ENCODE peak calls at places on chromosomes 2 and 18, in five cellular contexts. One of them, this sample, is unnamed.

GRCh38 chr2:65586516-65586915 is 154.1 kb upstream of the SPRED2 start:
- DNase-seq in HCT116: no peak
- DNase-seq in HepG2: no peak
- DNase-seq in SK-N-SH: no peak
- DNase-seq in GM12878: no peak
- DNase-seq in this sample: no peak

GRCh38 chr18:76503999-76504398 is 9.0 kb upstream of the ZNF516 start:
- DNase-seq in HCT116: no peak
- DNase-seq in HepG2: no peak
- DNase-seq in SK-N-SH: no peak
- DNase-seq in GM12878: no peak
- DNase-seq in this sample: no peak

GRCh38 chr18:63834471-63835113 is 52.9 kb upstream of the SERPINB2 start:
- DNase-seq in HCT116: no peak
- DNase-seq in HepG2: no peak
- DNase-seq in SK-N-SH: no peak
- DNase-seq in GM12878: no peak
- DNase-seq in this sample: no peak

GRCh38 chr2:1723397-1724042 is 20.8 kb downstream of the PXDN start:
- DNase-seq in HCT116: no peak
- DNase-seq in HepG2: no peak
- DNase-seq in SK-N-SH: no peak
- DNase-seq in GM12878: no peak
- DNase-seq in this sample: no peak

GRCh38 chr2:170086117-170086688 is 91.7 kb upstream of the MYO3B start:
- DNase-seq in HCT116: no peak
- DNase-seq in HepG2: no peak
- DNase-seq in SK-N-SH: no peak
- DNase-seq in GM12878: no peak
- DNase-seq in this sample: no peak

GRCh38 chr2:100886054-100886453 is 66.1 kb downstream of the NPAS2 start:
- DNase-seq in HCT116: no peak
- DNase-seq in HepG2: no peak
- DNase-seq in SK-N-SH: no peak
- DNase-seq in GM12878: no peak
- DNase-seq in this sample: no peak

GRCh38 chr2:61537590-61538178 is 472 bp downstream of the XPO1 start:
- DNase-seq in HCT116: no peak
- DNase-seq in HepG2: no peak
- DNase-seq in SK-N-SH: no peak
- DNase-seq in GM12878: no peak
- DNase-seq in this sample: no peak

GRCh38 chr18:985301-985700 is 80.6 kb downstream of the ADCYAP1 start:
- DNase-seq in HCT116: no peak
- DNase-seq in HepG2: no peak
- DNase-seq in SK-N-SH: no peak
- DNase-seq in GM12878: no peak
- DNase-seq in this sample: no peak

GRCh38 chr2:30975156-30975555 is 163.1 kb downstream of the GALNT14 start:
- DNase-seq in HCT116: no peak
- DNase-seq in HepG2: no peak
- DNase-seq in SK-N-SH: no peak
- DNase-seq in GM12878: no peak
- DNase-seq in this sample: no peak

GRCh38 chr2:162017233-162017632 is 56.8 kb downstream of the DPP4 start:
- DNase-seq in HCT116: no peak
- DNase-seq in HepG2: no peak
- DNase-seq in SK-N-SH: no peak
- DNase-seq in GM12878: no peak
- DNase-seq in this sample: no peak

GRCh38 chr2:9797681-9798556 is 45.4 kb upstream of the TAF1B start:
- DNase-seq in HCT116: no peak
- DNase-seq in HepG2: peak
- DNase-seq in SK-N-SH: no peak
- DNase-seq in GM12878: no peak
- DNase-seq in this sample: no peak

GRCh38 chr2:171432969-171433762 is 624 bp downstream of the METTL8 start:
- DNase-seq in HCT116: peak
- DNase-seq in HepG2: peak
- DNase-seq in SK-N-SH: peak
- DNase-seq in GM12878: no peak
- DNase-seq in this sample: peak

GRCh38 chr2:218438601-218439000 is 19.7 kb downstream of the VIL1 start:
- DNase-seq in HCT116: no peak
- DNase-seq in HepG2: no peak
- DNase-seq in SK-N-SH: no peak
- DNase-seq in GM12878: no peak
- DNase-seq in this sample: no peak

GRCh38 chr2:107263596-107264090 is 377.7 kb upstream of the ST6GAL2 start:
- DNase-seq in HCT116: no peak
- DNase-seq in HepG2: no peak
- DNase-seq in SK-N-SH: peak
- DNase-seq in GM12878: no peak
- DNase-seq in this sample: no peak

GRCh38 chr2:161139098-161139987 is 20.9 kb upstream of the TANK start:
- DNase-seq in HCT116: no peak
- DNase-seq in HepG2: no peak
- DNase-seq in SK-N-SH: no peak
- DNase-seq in GM12878: no peak
- DNase-seq in this sample: no peak

GRCh38 chr18:58682429-58683069 is 11.3 kb downstream of the MALT1 start:
- DNase-seq in HCT116: peak
- DNase-seq in HepG2: peak
- DNase-seq in SK-N-SH: no peak
- DNase-seq in GM12878: no peak
- DNase-seq in this sample: no peak

GRCh38 chr2:31397099-31397498 is 17.4 kb downstream of the XDH start:
- DNase-seq in HCT116: no peak
- DNase-seq in HepG2: no peak
- DNase-seq in SK-N-SH: no peak
- DNase-seq in GM12878: no peak
- DNase-seq in this sample: no peak

GRCh38 chr2:65204461-65205230 is 23.0 kb upstream of the ACTR2 start:
- DNase-seq in HCT116: no peak
- DNase-seq in HepG2: no peak
- DNase-seq in SK-N-SH: no peak
- DNase-seq in GM12878: no peak
- DNase-seq in this sample: no peak

GRCh38 chr18:56919190-56919589 is 227.7 kb upstream of the BOD1L2 start:
- DNase-seq in HCT116: no peak
- DNase-seq in HepG2: no peak
- DNase-seq in SK-N-SH: no peak
- DNase-seq in GM12878: no peak
- DNase-seq in this sample: no peak

GRCh38 chr18:22432672-22433137 is 15.0 kb upstream of the CTAGE1 start:
- DNase-seq in HCT116: peak
- DNase-seq in HepG2: no peak
- DNase-seq in SK-N-SH: no peak
- DNase-seq in GM12878: no peak
- DNase-seq in this sample: peak

GRCh38 chr2:4217737-4218136 is 514.4 kb downstream of the DCDC2C start:
- DNase-seq in HCT116: no peak
- DNase-seq in HepG2: no peak
- DNase-seq in SK-N-SH: no peak
- DNase-seq in GM12878: no peak
- DNase-seq in this sample: no peak

DNA sequence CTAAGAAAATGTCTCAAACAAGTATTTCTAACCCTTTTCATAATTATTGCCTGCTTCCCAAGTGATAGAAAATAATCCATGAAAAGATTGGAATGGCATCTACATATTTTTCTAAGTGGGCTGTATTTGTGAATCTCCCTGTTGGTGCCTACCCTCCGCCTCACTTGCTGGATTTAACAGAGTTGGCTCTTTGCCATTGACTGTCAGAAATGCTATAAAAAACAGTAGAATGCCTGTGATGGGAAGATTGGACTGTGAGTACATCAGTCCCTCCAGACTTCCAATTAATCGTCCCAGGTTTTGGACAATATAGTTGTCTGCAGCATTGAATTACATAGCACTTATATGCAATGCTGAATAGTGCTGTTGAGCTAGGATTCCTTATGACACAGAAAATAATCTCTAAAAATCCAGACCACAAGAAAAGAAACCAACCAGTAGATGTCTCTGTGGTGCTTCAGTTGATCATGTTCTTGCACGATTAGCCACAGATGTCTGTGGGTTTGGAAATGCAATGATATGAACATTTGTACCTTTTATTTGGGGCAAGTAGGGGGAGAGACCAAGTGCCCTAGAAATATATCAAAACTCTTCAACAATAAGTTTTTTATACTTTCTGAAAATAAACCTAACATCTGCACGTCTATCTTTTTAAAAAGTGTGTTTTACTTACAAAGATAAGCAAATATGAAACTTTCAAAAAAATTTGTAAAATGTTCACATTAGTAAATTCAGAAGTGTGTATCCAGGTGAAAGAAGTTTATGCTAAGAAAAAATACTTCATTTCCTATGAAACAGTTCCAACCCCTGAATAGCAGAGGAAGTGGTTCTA is 88.5 kb downstream of the DYNAP start:
- DNase-seq in HCT116: peak
- DNase-seq in HepG2: peak
- DNase-seq in SK-N-SH: peak
- DNase-seq in GM12878: peak
- DNase-seq in this sample: peak
- TF ChIP-seq ZBTB33 in HCT116: no peak
- TF ChIP-seq ZBTB33 in HepG2: no peak
- TF ChIP-seq ZBTB33 in SK-N-SH: no peak
- TF ChIP-seq ZBTB33 in GM12878: no peak
- TF ChIP-seq ZBTB33 in this sample: no peak

GRCh38 chr2:120486441-120486840 is 140.5 kb downstream of the INHBB start:
- DNase-seq in HCT116: no peak
- DNase-seq in HepG2: no peak
- DNase-seq in SK-N-SH: no peak
- DNase-seq in GM12878: no peak
- DNase-seq in this sample: no peak

GRCh38 chr2:120489023-120489422 is 143.1 kb downstream of the INHBB start:
- DNase-seq in HCT116: no peak
- DNase-seq in HepG2: no peak
- DNase-seq in SK-N-SH: no peak
- DNase-seq in GM12878: no peak
- DNase-seq in this sample: no peak

GRCh38 chr2:120488531-120488930 is 142.6 kb downstream of the INHBB start:
- DNase-seq in HCT116: no peak
- DNase-seq in HepG2: no peak
- DNase-seq in SK-N-SH: no peak
- DNase-seq in GM12878: no peak
- DNase-seq in this sample: no peak

GRCh38 chr2:120485096-120485495 is 139.2 kb downstream of the INHBB start:
- DNase-seq in HCT116: no peak
- DNase-seq in HepG2: no peak
- DNase-seq in SK-N-SH: no peak
- DNase-seq in GM12878: no peak
- DNase-seq in this sample: no peak

GRCh38 chr2:120486946-120487345 is 141.0 kb downstream of the INHBB start:
- DNase-seq in HCT116: no peak
- DNase-seq in HepG2: peak
- DNase-seq in SK-N-SH: no peak
- DNase-seq in GM12878: no peak
- DNase-seq in this sample: no peak
- TF ChIP-seq ZBTB33 in HCT116: no peak
- TF ChIP-seq ZBTB33 in HepG2: no peak
- TF ChIP-seq ZBTB33 in SK-N-SH: no peak
- TF ChIP-seq ZBTB33 in GM12878: no peak
- TF ChIP-seq ZBTB33 in this sample: no peak

DNA sequence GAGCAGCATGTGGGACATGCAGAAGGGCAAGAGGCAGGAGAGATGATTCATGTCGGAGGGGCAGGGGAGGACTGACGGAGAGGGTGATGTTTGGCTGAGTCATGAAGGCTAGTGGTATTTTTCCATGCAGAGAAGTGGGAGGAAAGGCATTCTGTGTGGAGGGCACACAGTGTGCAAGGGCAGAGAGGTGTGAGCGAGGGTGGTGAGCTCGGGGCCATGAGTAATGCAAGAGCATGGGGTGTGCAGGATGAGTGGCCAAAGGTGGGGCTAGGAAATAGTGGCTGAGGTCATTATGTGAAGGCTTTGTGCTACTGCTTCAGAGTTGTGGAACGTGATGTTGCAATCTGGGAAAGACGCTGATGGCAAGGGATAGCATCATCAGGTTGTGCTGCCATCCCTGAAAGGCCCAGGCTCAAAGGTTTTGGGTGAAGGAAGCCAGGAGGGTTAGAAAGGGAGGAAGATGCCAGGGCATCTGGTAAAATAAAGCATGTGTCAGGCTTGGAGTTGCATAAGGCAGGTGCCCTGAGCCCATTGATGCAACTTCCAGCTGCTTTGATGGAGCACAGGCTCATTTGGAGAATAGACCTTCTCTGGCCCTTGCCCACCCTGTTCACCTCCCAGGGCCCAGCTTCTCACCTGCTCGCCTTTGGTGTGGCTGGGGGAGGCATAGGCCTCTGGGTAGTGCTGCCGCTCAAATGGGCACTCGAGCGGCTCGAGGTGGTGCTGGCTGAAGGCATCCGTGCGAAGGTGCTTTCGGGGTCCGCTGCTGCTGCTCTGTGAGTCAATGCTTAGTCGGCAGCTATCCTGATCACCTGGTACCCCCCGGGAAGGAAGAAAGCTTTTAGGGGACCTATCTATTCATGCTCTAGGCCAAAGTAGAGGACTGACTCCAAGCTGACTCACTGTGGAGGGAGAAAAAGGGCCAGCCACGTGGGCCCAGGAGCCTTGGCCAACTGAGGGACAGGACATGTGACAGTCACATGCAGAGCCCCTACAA is 37.5 kb downstream of the PAX8 start:
- DNase-seq in HCT116: peak
- DNase-seq in HepG2: peak
- DNase-seq in SK-N-SH: peak
- DNase-seq in GM12878: no peak
- DNase-seq in this sample: peak
- TF ChIP-seq ZBTB33 in HCT116: peak
- TF ChIP-seq ZBTB33 in HepG2: no peak
- TF ChIP-seq ZBTB33 in SK-N-SH: no peak
- TF ChIP-seq ZBTB33 in GM12878: no peak
- TF ChIP-seq ZBTB33 in this sample: no peak

GRCh38 chr18:49544362-49544761 is 17.5 kb upstream of the LIPG start:
- DNase-seq in HCT116: no peak
- DNase-seq in HepG2: no peak
- DNase-seq in SK-N-SH: no peak
- DNase-seq in GM12878: no peak
- DNase-seq in this sample: no peak
- TF ChIP-seq ZBTB33 in HCT116: no peak
- TF ChIP-seq ZBTB33 in HepG2: no peak
- TF ChIP-seq ZBTB33 in SK-N-SH: no peak
- TF ChIP-seq ZBTB33 in GM12878: no peak
- TF ChIP-seq ZBTB33 in this sample: no peak

GRCh38 chr2:238060096-238060541 is 682 bp upstream of the SCLY start:
- DNase-seq in HCT116: no peak
- DNase-seq in HepG2: no peak
- DNase-seq in SK-N-SH: no peak
- DNase-seq in GM12878: no peak
- DNase-seq in this sample: no peak
- TF ChIP-seq ZBTB33 in HCT116: no peak
- TF ChIP-seq ZBTB33 in HepG2: no peak
- TF ChIP-seq ZBTB33 in SK-N-SH: no peak
- TF ChIP-seq ZBTB33 in GM12878: no peak
- TF ChIP-seq ZBTB33 in this sample: no peak

GRCh38 chr2:70685771-70686171 is 82.2 kb downstream of the ADD2 start:
- DNase-seq in HCT116: no peak
- DNase-seq in HepG2: no peak
- DNase-seq in SK-N-SH: no peak
- DNase-seq in GM12878: no peak
- DNase-seq in this sample: peak
- TF ChIP-seq ZBTB33 in HCT116: no peak
- TF ChIP-seq ZBTB33 in HepG2: no peak
- TF ChIP-seq ZBTB33 in SK-N-SH: no peak
- TF ChIP-seq ZBTB33 in GM12878: no peak
- TF ChIP-seq ZBTB33 in this sample: no peak